ENCODE peak calls at places on chromosomes 16 and 17, in six cellular contexts. One of them, this sample, is unnamed.
A peak's percentile ranks its signal among the peaks of the same experiment; 100 is the strongest.

GRCh38 chr17:11285946-11286345 is 44.9 kb downstream of the SHISA6 start:
- DNase-seq in adrenal gland: no peak
- DNase-seq in aorta: no peak
- DNase-seq in NCI-H1092: no peak
- DNase-seq in SHP77: no peak
- DNase-seq in GM10248: no peak
- DNase-seq in this sample: no peak

GRCh38 chr16:75256871-75257343 is 5.5 kb upstream of the BCAR1 start:
- DNase-seq in adrenal gland: peak; percentile 17
- DNase-seq in aorta: peak; percentile 80
- DNase-seq in NCI-H1092: no peak
- DNase-seq in SHP77: peak; percentile 34
- DNase-seq in GM10248: no peak
- DNase-seq in this sample: peak; percentile 49

GRCh38 chr16:78483124-78483992 is 383.9 kb downstream of the WWOX start:
- DNase-seq in adrenal gland: no peak
- DNase-seq in aorta: no peak
- DNase-seq in NCI-H1092: no peak
- DNase-seq in SHP77: no peak
- DNase-seq in GM10248: no peak
- DNase-seq in this sample: no peak

GRCh38 chr16:59543641-59544040 is 809.5 kb upstream of the GOT2 start:
- DNase-seq in adrenal gland: no peak
- DNase-seq in aorta: no peak
- DNase-seq in NCI-H1092: no peak
- DNase-seq in SHP77: no peak
- DNase-seq in GM10248: no peak
- DNase-seq in this sample: peak; percentile 81

GRCh38 chr16:84537431-84538151 is 33.1 kb upstream of the MEAK7 start:
- DNase-seq in adrenal gland: no peak
- DNase-seq in aorta: no peak
- DNase-seq in NCI-H1092: no peak
- DNase-seq in SHP77: no peak
- DNase-seq in GM10248: no peak
- DNase-seq in this sample: no peak

GRCh38 chr17:58991718-58992331 is 114.9 kb downstream of the TRIM37 start:
- DNase-seq in adrenal gland: no peak
- DNase-seq in aorta: no peak
- DNase-seq in NCI-H1092: no peak
- DNase-seq in SHP77: no peak
- DNase-seq in GM10248: peak; percentile 44
- DNase-seq in this sample: peak; percentile 85

GRCh38 chr17:27466376-27466747 is 10.1 kb downstream of the KSR1 start:
- DNase-seq in adrenal gland: no peak
- DNase-seq in aorta: no peak
- DNase-seq in NCI-H1092: no peak
- DNase-seq in SHP77: no peak
- DNase-seq in GM10248: no peak
- DNase-seq in this sample: no peak

GRCh38 chr17:7988750-7989178 is 13.7 kb upstream of the GUCY2D start:
- DNase-seq in adrenal gland: peak; percentile 45
- DNase-seq in aorta: no peak
- DNase-seq in NCI-H1092: peak; percentile 30
- DNase-seq in SHP77: peak; percentile 88
- DNase-seq in GM10248: peak; percentile 76
- DNase-seq in this sample: peak; percentile 84

GRCh38 chr16:78005881-78006280 is 16.5 kb upstream of the CLEC3A start:
- DNase-seq in adrenal gland: no peak
- DNase-seq in aorta: no peak
- DNase-seq in NCI-H1092: no peak
- DNase-seq in SHP77: no peak
- DNase-seq in GM10248: peak; percentile 30
- DNase-seq in this sample: peak; percentile 1

GRCh38 chr16:69440236-69440635 is 15.8 kb downstream of the CYB5B start:
- DNase-seq in adrenal gland: no peak
- DNase-seq in aorta: no peak
- DNase-seq in NCI-H1092: no peak
- DNase-seq in SHP77: no peak
- DNase-seq in GM10248: no peak
- DNase-seq in this sample: no peak

GRCh38 chr16:82641336-82641984 is 14.7 kb downstream of the CDH13 start:
- DNase-seq in adrenal gland: no peak
- DNase-seq in aorta: no peak
- DNase-seq in NCI-H1092: no peak
- DNase-seq in SHP77: no peak
- DNase-seq in GM10248: no peak
- DNase-seq in this sample: peak; percentile 57

GRCh38 chr17:36082062-36082461 is 7.9 kb downstream of the CCL3 start:
- DNase-seq in adrenal gland: no peak
- DNase-seq in aorta: no peak
- DNase-seq in NCI-H1092: no peak
- DNase-seq in SHP77: no peak
- DNase-seq in GM10248: peak; percentile 35
- DNase-seq in this sample: no peak

GRCh38 chr16:48053346-48053745 is 102.4 kb downstream of the ABCC12 start:
- DNase-seq in adrenal gland: peak; percentile 49
- DNase-seq in aorta: no peak
- DNase-seq in NCI-H1092: no peak
- DNase-seq in SHP77: no peak
- DNase-seq in GM10248: no peak
- DNase-seq in this sample: peak; percentile 89

GRCh38 chr17:78960945-78961344 is 18.8 kb downstream of the LGALS3BP start:
- DNase-seq in adrenal gland: no peak
- DNase-seq in aorta: no peak
- DNase-seq in NCI-H1092: no peak
- DNase-seq in SHP77: no peak
- DNase-seq in GM10248: no peak
- DNase-seq in this sample: no peak